ENCODE peak calls at places on chromosomes 6 and 20, in six cellular contexts. D is neural progenitor cell, C is GM23248, P is HCT116, E is SK-N-SH, O is MM.1S. A is an unnamed sample.

GRCh38 chr6:82492134-82492533 is 128.5 kb downstream of the TPBG start:
- DNase-seq in E (no peak), O (no peak), D (peak; percentile 13), C (no peak), P (no peak), A (no peak)

GRCh38 chr20:48627737-48628128 is 200.1 kb downstream of the PREX1 start:
- DNase-seq in P (no peak), D (no peak), O (no peak), E (peak; percentile 50), C (no peak), A (no peak)

GRCh38 chr6:33966536-33966935 is 162.7 kb upstream of the MLN start:
- DNase-seq in E (no peak), D (no peak), O (no peak), C (no peak), P (no peak), A (no peak)

GRCh38 chr6:119110601-119111548 is 32.4 kb upstream of the FAM184A start:
- DNase-seq in D (peak; percentile 36), P (peak; percentile 44), E (peak; percentile 49), O (peak; percentile 71), C (peak; percentile 77), A (peak; percentile 73)

GRCh38 chr6:127176175-127176574 is 57.7 kb downstream of the RSPO3 start:
- DNase-seq in P (no peak), E (no peak), C (peak; percentile 46), D (no peak), O (no peak), A (no peak)

GRCh38 chr20:32830437-32830836 is 10.7 kb downstream of the MAPRE1 start:
- DNase-seq in D (no peak), C (peak; percentile 65), O (no peak), E (no peak), P (no peak), A (no peak)

GRCh38 chr6:63636516-63636968 is 940 bp downstream of the PHF3 start:
- DNase-seq in C (peak; percentile 69), E (peak; percentile 47), P (peak; percentile 13), O (peak; percentile 36), D (peak; percentile 62), A (peak; percentile 16)

GRCh38 chr6:133991096-133991593 is 38.1 kb downstream of the TBPL1 start:
- DNase-seq in P (no peak), D (no peak), C (peak; percentile 58), O (no peak), E (no peak), A (peak; percentile 83)

GRCh38 chr6:29631209-29631810 is 1.7 kb downstream of the GABBR1 start:
- DNase-seq in C (no peak), P (no peak), O (no peak), D (peak; percentile 47), E (no peak), A (no peak)
- H3K4me3 ChIP-seq in C (no peak overlapping the region), P (peak overlapping the region; percentile 75), O (no peak overlapping the region), D (peak overlapping the region; percentile 86), E (no peak overlapping the region), A (peak overlapping the region; percentile 95)

DNA sequence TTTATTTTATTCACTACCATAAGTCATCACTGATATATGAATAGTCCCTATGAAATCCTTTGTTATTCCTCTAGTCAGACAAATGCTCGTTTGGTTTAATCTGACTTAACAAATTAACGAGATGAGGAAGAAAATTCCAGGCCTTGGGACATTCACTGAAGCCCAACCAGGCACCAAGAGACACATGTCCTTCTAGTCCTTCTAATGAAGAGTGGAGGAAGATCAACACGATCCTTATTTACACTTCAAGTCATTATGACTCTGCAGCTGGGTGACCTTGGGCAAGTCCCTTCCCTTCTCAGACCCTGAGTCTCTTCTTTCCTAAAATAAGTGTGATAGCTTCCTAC is 117.5 kb downstream of the CEBPB start:
- DNase-seq in P (no peak), E (no peak), D (no peak), C (peak; percentile 40), O (no peak), A (no peak)
- H3K9ac ChIP-seq in P (peak overlapping the region; percentile 66), E (peak overlapping the region; percentile 58), D (no peak overlapping the region), C (peak overlapping the region; percentile 73), O (no peak overlapping the region), A (peak overlapping the region; percentile 64)

DNA sequence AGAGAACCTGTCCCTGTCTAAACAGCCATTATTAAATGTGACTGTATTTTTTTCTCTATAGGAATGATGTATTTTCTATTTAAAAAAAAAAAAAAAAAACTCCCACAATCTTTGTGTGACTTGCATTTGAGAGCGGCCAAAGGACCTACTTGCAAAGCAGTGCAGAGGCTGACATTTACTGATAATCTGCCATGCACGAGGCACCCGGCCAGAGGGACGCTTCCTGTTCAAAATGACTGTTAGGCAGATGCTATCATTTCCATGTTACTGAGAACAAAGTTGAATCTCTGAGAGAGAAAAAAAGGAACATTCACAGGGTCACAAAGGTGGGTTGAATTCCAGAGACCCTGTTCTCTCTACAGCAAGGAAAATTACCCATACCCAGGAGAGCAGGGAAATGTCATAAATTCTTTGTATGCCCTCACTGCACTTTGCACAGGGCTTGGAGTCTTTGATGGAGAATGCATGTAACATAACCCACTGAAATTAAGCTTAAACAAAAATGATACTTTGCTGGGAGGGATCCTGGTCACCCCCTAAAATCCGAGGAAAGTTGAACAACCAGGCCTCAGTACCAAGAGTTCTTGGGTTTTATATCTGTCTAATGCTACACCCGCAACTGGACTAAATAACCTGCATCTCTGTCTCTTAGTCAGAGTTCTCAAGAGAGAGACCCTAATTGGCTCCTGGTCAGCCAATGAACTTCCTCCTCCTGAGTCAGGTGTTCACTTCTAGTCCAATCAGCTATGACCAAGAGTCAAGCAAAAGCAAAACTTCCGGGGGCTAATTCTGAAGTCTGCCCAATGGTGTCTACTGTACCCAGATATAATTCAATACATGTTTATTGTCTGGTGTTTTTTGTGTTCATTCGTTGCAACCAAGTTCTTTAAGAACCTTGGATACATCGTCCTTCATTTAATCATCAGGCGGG is 61.2 kb downstream of the GCLC start:
- DNase-seq in O (peak; percentile 22), P (no peak), D (no peak), E (peak; percentile 31), C (peak; percentile 38), A (peak; percentile 36)
- TF ChIP-seq EZH2phosphoT487 in O (no peak), P (no peak), D (no peak), E (no peak), C (no peak), A (no peak)

GRCh38 chr6:32439708-32440214 is at the start of gene HLA-DRA:
- DNase-seq in D (peak; percentile 74), P (peak; percentile 72), C (peak; percentile 57), O (peak; percentile 85), E (peak; percentile 42), A (peak; percentile 79)
- H3K4me3 ChIP-seq in D (peak within 1 kb of the TSS; percentile 35), P (peak within 1 kb of the TSS; percentile 50), C (no peak within 1 kb of the TSS), O (peak within 1 kb of the TSS; percentile 80), E (no peak within 1 kb of the TSS), A (no peak within 1 kb of the TSS)

GRCh38 chr20:13839421-13840092 is 54.7 kb downstream of the NDUFAF5 start:
- DNase-seq in P (no peak), C (peak; percentile 91), D (peak; percentile 58), E (no peak), O (no peak), A (peak; percentile 66)
- H3K9ac ChIP-seq in P (no peak overlapping the region), C (no peak overlapping the region), D (no peak overlapping the region), E (no peak overlapping the region), O (no peak overlapping the region), A (no peak overlapping the region)

DNA sequence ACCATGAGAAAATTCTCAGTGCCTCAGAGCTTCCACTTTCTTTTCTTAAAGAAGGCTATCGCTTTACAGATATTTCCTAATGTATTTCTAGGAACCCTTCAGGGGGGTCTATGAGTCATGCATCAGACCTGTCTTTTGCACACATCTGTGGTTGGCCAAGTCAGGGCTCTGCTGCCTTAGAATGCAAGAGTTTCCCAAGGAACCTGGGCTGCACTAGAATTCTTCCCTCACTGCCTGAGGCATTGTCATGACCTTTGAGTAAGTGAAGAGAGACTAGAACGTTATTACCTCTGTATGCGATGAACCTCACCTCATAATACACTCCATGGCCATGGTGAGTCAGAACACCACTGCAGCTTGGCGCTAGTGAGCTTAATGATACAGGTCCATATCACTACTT is 365.0 kb upstream of the ID4 start:
- DNase-seq in D (no peak), C (peak; percentile 82), P (peak; percentile 22), O (no peak), E (no peak), A (peak; percentile 99)
- TF ChIP-seq EZH2phosphoT487 in D (no peak), C (no peak), P (no peak), O (no peak), E (no peak), A (no peak)

GRCh38 chr6:110816110-110816409 is 791 bp upstream of the CDK19 start:
- DNase-seq in E (no peak), P (no peak), C (no peak), D (no peak), O (no peak), A (no peak)

GRCh38 chr6:110814488-110815259 is 595 bp downstream of the CDK19 start:
- DNase-seq in O (peak; percentile 43), E (peak; percentile 80), D (peak; percentile 66), C (peak; percentile 84), P (no peak), A (peak; percentile 6)

GRCh38 chr6:110813813-110814487 is 1.3 kb downstream of the CDK19 start:
- DNase-seq in E (peak; percentile 45), D (peak; percentile 17), P (no peak), O (no peak), C (no peak), A (peak; percentile 50)

GRCh38 chr6:110815260-110816109 is at the start of gene CDK19:
- DNase-seq in O (peak; percentile 99), P (peak; percentile 97), C (peak; percentile 99), E (peak; percentile 93), D (peak; percentile 99), A (peak; percentile 96)

GRCh38 chr6:110816677-110817076 is 1.4 kb upstream of the CDK19 start:
- DNase-seq in D (no peak), C (no peak), P (no peak), O (no peak), E (no peak), A (no peak)
- H3K4me3 ChIP-seq in D (no peak overlapping the region), C (no peak overlapping the region), P (no peak overlapping the region), O (no peak overlapping the region), E (no peak overlapping the region), A (peak overlapping the region; percentile 94)

DNA sequence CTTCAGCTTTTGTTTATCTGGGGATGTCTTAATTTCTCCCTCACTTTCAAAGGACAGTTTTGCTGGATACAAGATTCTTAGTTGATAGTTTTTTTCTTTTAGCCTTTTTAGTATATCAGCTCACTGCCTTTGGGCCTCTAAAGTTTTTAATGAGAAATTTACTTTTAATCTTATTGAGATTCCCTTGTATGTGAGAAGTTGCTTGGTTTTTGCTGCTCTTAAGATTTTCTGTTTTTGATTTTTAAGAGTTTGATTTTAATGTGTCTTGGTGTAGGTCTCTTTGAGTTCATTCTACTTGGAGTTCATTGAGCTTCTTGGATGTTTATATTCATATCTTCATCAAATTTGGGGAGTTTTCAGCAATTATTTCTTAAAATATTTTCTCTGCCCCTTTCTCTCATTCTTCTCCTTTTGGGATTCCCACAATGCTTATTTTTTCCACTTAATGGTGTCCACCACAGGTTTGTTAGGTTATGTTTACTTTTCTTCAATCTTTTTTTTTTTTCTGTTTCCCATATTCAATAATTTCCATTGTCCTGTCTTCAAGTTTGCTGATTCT is 19.6 kb upstream of the TGM6 start:
- DNase-seq in P (no peak), O (no peak), C (no peak), E (no peak), D (no peak), A (no peak)
- H3K9ac ChIP-seq in P (no peak overlapping the region), O (no peak overlapping the region), C (no peak overlapping the region), E (no peak overlapping the region), D (no peak overlapping the region), A (no peak overlapping the region)

GRCh38 chr6:56549014-56549413 is 93.7 kb downstream of the DST start:
- DNase-seq in D (peak; percentile 66), E (peak; percentile 27), O (no peak), P (no peak), C (peak; percentile 57), A (peak; percentile 60)
- TF ChIP-seq EZH2phosphoT487 in D (no peak), E (no peak), O (no peak), P (no peak), C (no peak), A (no peak)

GRCh38 chr20:56483970-56484369 is 15.5 kb downstream of the RTF2 start:
- DNase-seq in D (no peak), C (no peak), E (no peak), P (no peak), O (no peak), A (no peak)
- H3K4me3 ChIP-seq in D (no peak overlapping the region), C (no peak overlapping the region), E (no peak overlapping the region), P (no peak overlapping the region), O (no peak overlapping the region), A (no peak overlapping the region)